ENCODE peak calls at places on chromosome 4, in ten cellular contexts. N is activated naive CD4-positive, alpha-beta T cell; U is activated naive CD8-positive, alpha-beta T cell treated with anti-CD3 and anti-CD28 coated beads, Interleukin-2, amount 50 U/mL, for 16 hours; S is GM23248; W is stimulated activated CD4-positive, alpha-beta T cell treated with anti-CD3 and anti-CD28 coated beads, Interleukin-1b, Interleukin-23, amount 100 ng/mL, for 24 hours; V is GM04503; M is RWPE2; E is activated T-helper 1 cell treated with anti-CD3 and anti-CD28 coated beads, Interleukin-12 subunit alpha, Interleukin-12 subunit beta, Interleukin-2, Interleukin-4 antibody, amounts not matched to agents 30 ng/mL and 10 ng/mL and 1 ng/mL, durations not matched to agents 14 hours and 24 hours and 36 hours; C is NCI-H2107; X is heart left ventricle. F is an unnamed sample.
A peak's percentile ranks its signal among the peaks of the same experiment; 100 is the strongest.

GRCh38 chr4:79015406-79015805 is 76.2 kb upstream of the PAQR3 start:
- DNase-seq in N (no peak), U (no peak), S (no peak), W (no peak), V (no peak), M (no peak), E (no peak), C (no peak), X (no peak), F (no peak)

GRCh38 chr4:15717126-15717525 is 14.3 kb downstream of the BST1 start:
- DNase-seq in N (no peak), U (no peak), S (peak; percentile 64), W (no peak), V (peak; percentile 39), M (no peak), E (no peak), C (no peak), X (no peak), F (no peak)

GRCh38 chr4:8274772-8275241 is 5.3 kb downstream of the HTRA3 start:
- DNase-seq in N (no peak), U (no peak), S (peak; percentile 99), W (no peak), V (peak; percentile 71), M (no peak), E (no peak), C (no peak), X (peak; percentile 86), F (no peak)

GRCh38 chr4:145048817-145049216 is 49.2 kb downstream of the ANAPC10 start:
- DNase-seq in N (no peak), U (no peak), S (peak; percentile 5), W (no peak), V (no peak), M (no peak), E (no peak), C (no peak), X (no peak), F (no peak)

GRCh38 chr4:182144621-182145359 is 98.4 kb upstream of the TENM3 start:
- DNase-seq in N (no peak), U (no peak), S (peak; percentile 33), W (no peak), V (no peak), M (no peak), E (no peak), C (peak; percentile 35), X (no peak), F (no peak)

GRCh38 chr4:98542011-98542410 is 116.4 kb downstream of the TSPAN5 start:
- DNase-seq in N (no peak), U (no peak), S (no peak), W (no peak), V (no peak), M (no peak), E (no peak), C (no peak), X (no peak), F (no peak)

GRCh38 chr4:94782707-94783106 is 25.0 kb downstream of the BMPR1B start:
- DNase-seq in N (no peak), U (no peak), S (no peak), W (no peak), V (no peak), M (no peak), E (no peak), C (no peak), X (no peak), F (no peak)

GRCh38 chr4:5888222-5888701 is 4.6 kb downstream of the CRMP1 start:
- DNase-seq in N (no peak), U (no peak), S (no peak), W (no peak), V (no peak), M (no peak), E (no peak), C (no peak), X (peak; percentile 24), F (no peak)

GRCh38 chr4:33162122-33162521 is 2442.0 kb downstream of the PCDH7 start:
- DNase-seq in N (no peak), U (no peak), S (peak; percentile 18), W (no peak), V (no peak), M (no peak), E (no peak), C (no peak), X (no peak), F (no peak)

GRCh38 chr4:86896596-86896995 is 4.4 kb upstream of the C4orf36 start:
- DNase-seq in N (no peak), U (no peak), S (peak; percentile 23), W (no peak), V (no peak), M (no peak), E (no peak), C (no peak), X (no peak), F (no peak)